ENCODE peak calls at places on chromosomes 16 and 17, in six cellular contexts. One of them, this sample, is unnamed.
A peak's percentile ranks its signal among the peaks of the same experiment; 100 is the strongest.

GRCh38 chr16:57084996-57085395 is 7.4 kb upstream of the CPNE2 start:
- DNase-seq in mammary epithelial cell: no peak
- DNase-seq in A549: no peak
- DNase-seq in astrocyte: no peak
- DNase-seq in GM23248: no peak
- DNase-seq in osteoblast: peak; percentile 15
- DNase-seq in this sample: no peak

GRCh38 chr16:48287239-48287638 is 39.9 kb upstream of the ABCC11 start:
- DNase-seq in mammary epithelial cell: peak; percentile 11
- DNase-seq in A549: no peak
- DNase-seq in astrocyte: no peak
- DNase-seq in GM23248: no peak
- DNase-seq in osteoblast: no peak
- DNase-seq in this sample: no peak

GRCh38 chr16:18950469-18951185 is 24.4 kb upstream of the SMG1 start:
- DNase-seq in mammary epithelial cell: no peak
- DNase-seq in A549: no peak
- DNase-seq in astrocyte: no peak
- DNase-seq in GM23248: no peak
- DNase-seq in osteoblast: no peak
- DNase-seq in this sample: no peak

GRCh38 chr16:28491080-28491969 is 549 bp downstream of the CLN3 start:
- DNase-seq in mammary epithelial cell: peak; percentile 61
- DNase-seq in A549: peak; percentile 43
- DNase-seq in astrocyte: peak; percentile 3
- DNase-seq in GM23248: peak; percentile 45
- DNase-seq in osteoblast: peak; percentile 80
- DNase-seq in this sample: no peak

GRCh38 chr17:76957600-76958464 is 89.6 kb downstream of the MGAT5B start:
- DNase-seq in mammary epithelial cell: no peak
- DNase-seq in A549: no peak
- DNase-seq in astrocyte: peak; percentile 20
- DNase-seq in GM23248: peak; percentile 68
- DNase-seq in osteoblast: peak; percentile 89
- DNase-seq in this sample: no peak

GRCh38 chr17:68431661-68432071 is 25.6 kb downstream of the WIPI1 start:
- DNase-seq in mammary epithelial cell: no peak
- DNase-seq in A549: peak; percentile 35
- DNase-seq in astrocyte: no peak
- DNase-seq in GM23248: peak; percentile 55
- DNase-seq in osteoblast: peak; percentile 79
- DNase-seq in this sample: no peak

GRCh38 chr17:9104370-9105041 is 83.2 kb downstream of the NTN1 start:
- DNase-seq in mammary epithelial cell: no peak
- DNase-seq in A549: no peak
- DNase-seq in astrocyte: no peak
- DNase-seq in GM23248: no peak
- DNase-seq in osteoblast: no peak
- DNase-seq in this sample: no peak

GRCh38 chr17:31908386-31908785 is 6.9 kb upstream of the UTP6 start:
- DNase-seq in mammary epithelial cell: no peak
- DNase-seq in A549: no peak
- DNase-seq in astrocyte: no peak
- DNase-seq in GM23248: no peak
- DNase-seq in osteoblast: no peak
- DNase-seq in this sample: no peak

GRCh38 chr16:8342276-8342675 is 248.0 kb downstream of the TMEM114 start:
- DNase-seq in mammary epithelial cell: no peak
- DNase-seq in A549: no peak
- DNase-seq in astrocyte: no peak
- DNase-seq in GM23248: no peak
- DNase-seq in osteoblast: no peak
- DNase-seq in this sample: no peak

GRCh38 chr17:57432507-57433277 is 176.4 kb downstream of the MSI2 start:
- DNase-seq in mammary epithelial cell: no peak
- DNase-seq in A549: no peak
- DNase-seq in astrocyte: no peak
- DNase-seq in GM23248: no peak
- DNase-seq in osteoblast: no peak
- DNase-seq in this sample: no peak

GRCh38 chr17:37261286-37261685 is 114.5 kb upstream of the C17orf78 start:
- DNase-seq in mammary epithelial cell: peak; percentile 43
- DNase-seq in A549: no peak
- DNase-seq in astrocyte: peak; percentile 74
- DNase-seq in GM23248: peak; percentile 11
- DNase-seq in osteoblast: peak; percentile 13
- DNase-seq in this sample: no peak

GRCh38 chr17:77210331-77210730 is 69.6 kb downstream of the SEC14L1 start:
- DNase-seq in mammary epithelial cell: no peak
- DNase-seq in A549: no peak
- DNase-seq in astrocyte: no peak
- DNase-seq in GM23248: no peak
- DNase-seq in osteoblast: peak; percentile 17
- DNase-seq in this sample: no peak

GRCh38 chr17:9932481-9932880 is 27.4 kb upstream of the RCVRN start:
- DNase-seq in mammary epithelial cell: no peak
- DNase-seq in A549: no peak
- DNase-seq in astrocyte: no peak
- DNase-seq in GM23248: peak; percentile 40
- DNase-seq in osteoblast: no peak
- DNase-seq in this sample: no peak

GRCh38 chr17:40809721-40810421 is 10.1 kb upstream of the KRT28 start:
- DNase-seq in mammary epithelial cell: no peak
- DNase-seq in A549: no peak
- DNase-seq in astrocyte: peak; percentile 66
- DNase-seq in GM23248: peak; percentile 14
- DNase-seq in osteoblast: no peak
- DNase-seq in this sample: no peak

GRCh38 chr17:28282596-28282995 is 36.4 kb upstream of the TMEM97 start:
- DNase-seq in mammary epithelial cell: peak; percentile 91
- DNase-seq in A549: no peak
- DNase-seq in astrocyte: peak; percentile 87
- DNase-seq in GM23248: peak; percentile 90
- DNase-seq in osteoblast: no peak
- DNase-seq in this sample: peak; percentile 46

GRCh38 chr17:48995871-48996695 is 1.1 kb upstream of the IGF2BP1 start:
- DNase-seq in mammary epithelial cell: no peak
- DNase-seq in A549: peak; percentile 95
- DNase-seq in astrocyte: no peak
- DNase-seq in GM23248: peak; percentile 47
- DNase-seq in osteoblast: peak; percentile 73
- DNase-seq in this sample: no peak

GRCh38 chr17:70654706-70655105 is 485.4 kb downstream of the KCNJ2 start:
- DNase-seq in mammary epithelial cell: no peak
- DNase-seq in A549: no peak
- DNase-seq in astrocyte: no peak
- DNase-seq in GM23248: no peak
- DNase-seq in osteoblast: no peak
- DNase-seq in this sample: no peak

GRCh38 chr16:79601092-79601977 is 798 bp upstream of the MAF start:
- DNase-seq in mammary epithelial cell: no peak
- DNase-seq in A549: peak; percentile 19
- DNase-seq in astrocyte: peak; percentile 13
- DNase-seq in GM23248: peak; percentile 36
- DNase-seq in osteoblast: peak; percentile 87
- DNase-seq in this sample: no peak

GRCh38 chr16:73166394-73166971 is 118.6 kb upstream of the ZFHX3 start:
- DNase-seq in mammary epithelial cell: no peak
- DNase-seq in A549: no peak
- DNase-seq in astrocyte: no peak
- DNase-seq in GM23248: no peak
- DNase-seq in osteoblast: no peak
- DNase-seq in this sample: no peak

GRCh38 chr17:73371285-73371684 is 59.5 kb upstream of the CDC42EP4 start:
- DNase-seq in mammary epithelial cell: peak; percentile 71
- DNase-seq in A549: peak; percentile 44
- DNase-seq in astrocyte: peak; percentile 89
- DNase-seq in GM23248: peak; percentile 94
- DNase-seq in osteoblast: peak; percentile 98
- DNase-seq in this sample: no peak

GRCh38 chr17:68398731-68399637 is 58.3 kb downstream of the WIPI1 start:
- DNase-seq in mammary epithelial cell: peak; percentile 32
- DNase-seq in A549: peak; percentile 96
- DNase-seq in astrocyte: peak; percentile 47
- DNase-seq in GM23248: peak; percentile 89
- DNase-seq in osteoblast: peak; percentile 80
- DNase-seq in this sample: no peak

GRCh38 chr17:70563301-70563820 is 394.0 kb downstream of the KCNJ2 start:
- DNase-seq in mammary epithelial cell: no peak
- DNase-seq in A549: no peak
- DNase-seq in astrocyte: peak; percentile 23
- DNase-seq in GM23248: no peak
- DNase-seq in osteoblast: no peak
- DNase-seq in this sample: no peak

GRCh38 chr17:17832040-17832363 is 4.8 kb downstream of the SREBF1 start:
- DNase-seq in mammary epithelial cell: no peak
- DNase-seq in A549: no peak
- DNase-seq in astrocyte: no peak
- DNase-seq in GM23248: no peak
- DNase-seq in osteoblast: no peak
- DNase-seq in this sample: no peak
- H3K4me2 ChIP-seq in mammary epithelial cell: no peak overlapping the region
- H3K4me2 ChIP-seq in A549: peak overlapping the region; percentile 38
- H3K4me2 ChIP-seq in astrocyte: peak overlapping the region; percentile 15
- H3K4me2 ChIP-seq in GM23248: no peak overlapping the region
- H3K4me2 ChIP-seq in osteoblast: no peak overlapping the region
- H3K4me2 ChIP-seq in this sample: peak overlapping the region; percentile 2

DNA sequence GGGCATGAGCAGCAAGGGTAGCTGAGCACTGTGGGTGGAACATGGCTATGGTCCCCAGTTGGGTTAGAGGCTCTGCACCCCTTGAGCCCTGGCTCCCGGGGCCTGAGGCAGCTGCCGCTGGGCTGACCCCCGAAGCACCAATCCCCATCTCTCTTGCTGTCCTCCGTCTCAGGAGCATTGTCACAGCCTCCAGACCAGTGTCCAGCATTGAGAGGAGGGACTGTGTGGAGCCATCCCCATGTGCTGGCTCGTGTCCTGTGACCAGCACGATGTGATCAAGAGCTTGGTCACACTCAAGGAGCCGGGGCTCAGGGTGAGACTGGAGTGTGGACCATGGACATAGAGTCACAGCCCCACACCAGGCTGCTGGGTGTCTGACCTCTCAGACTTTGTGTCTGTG is 2.9 kb downstream of the SMTNL2 start:
- DNase-seq in mammary epithelial cell: no peak
- DNase-seq in A549: no peak
- DNase-seq in astrocyte: no peak
- DNase-seq in GM23248: no peak
- DNase-seq in osteoblast: peak; percentile 80
- DNase-seq in this sample: no peak
- H3K4me3 ChIP-seq in mammary epithelial cell: no peak overlapping the region
- H3K4me3 ChIP-seq in A549: no peak overlapping the region
- H3K4me3 ChIP-seq in astrocyte: no peak overlapping the region
- H3K4me3 ChIP-seq in GM23248: no peak overlapping the region
- H3K4me3 ChIP-seq in osteoblast: no peak overlapping the region
- H3K4me3 ChIP-seq in this sample: no peak overlapping the region

GRCh38 chr17:39736319-39737165 is 1.2 kb upstream of the GRB7 start:
- DNase-seq in mammary epithelial cell: peak; percentile 17
- DNase-seq in A549: peak; percentile 69
- DNase-seq in astrocyte: no peak
- DNase-seq in GM23248: no peak
- DNase-seq in osteoblast: peak; percentile 76
- DNase-seq in this sample: no peak

GRCh38 chr17:39735882-39736281 is 1.9 kb upstream of the GRB7 start:
- DNase-seq in mammary epithelial cell: no peak
- DNase-seq in A549: no peak
- DNase-seq in astrocyte: no peak
- DNase-seq in GM23248: no peak
- DNase-seq in osteoblast: peak; percentile 34
- DNase-seq in this sample: no peak

GRCh38 chr17:39738568-39738901 is 797 bp downstream of the GRB7 start:
- DNase-seq in mammary epithelial cell: peak; percentile 82
- DNase-seq in A549: peak; percentile 92
- DNase-seq in astrocyte: no peak
- DNase-seq in GM23248: no peak
- DNase-seq in osteoblast: no peak
- DNase-seq in this sample: no peak

GRCh38 chr17:39737761-39738567 is at the start of gene GRB7:
- DNase-seq in mammary epithelial cell: peak; percentile 71
- DNase-seq in A549: peak; percentile 98
- DNase-seq in astrocyte: no peak
- DNase-seq in GM23248: no peak
- DNase-seq in osteoblast: peak; percentile 90
- DNase-seq in this sample: no peak

GRCh38 chr17:39737331-39737760 is 392 bp upstream of the GRB7 start:
- DNase-seq in mammary epithelial cell: no peak
- DNase-seq in A549: no peak
- DNase-seq in astrocyte: no peak
- DNase-seq in GM23248: no peak
- DNase-seq in osteoblast: peak; percentile 35
- DNase-seq in this sample: no peak
- H3K4me2 ChIP-seq in mammary epithelial cell: peak overlapping the region; percentile 99
- H3K4me2 ChIP-seq in A549: peak overlapping the region; percentile 99
- H3K4me2 ChIP-seq in astrocyte: no peak overlapping the region
- H3K4me2 ChIP-seq in GM23248: no peak overlapping the region
- H3K4me2 ChIP-seq in osteoblast: no peak overlapping the region
- H3K4me2 ChIP-seq in this sample: peak overlapping the region; percentile 93

GRCh38 chr16:88471575-88471974 is 18.5 kb downstream of the ZFPM1 start:
- DNase-seq in mammary epithelial cell: peak; percentile 12
- DNase-seq in A549: no peak
- DNase-seq in astrocyte: no peak
- DNase-seq in GM23248: no peak
- DNase-seq in osteoblast: peak; percentile 91
- DNase-seq in this sample: no peak

GRCh38 chr16:88473666-88474534 is 20.8 kb downstream of the ZFPM1 start:
- DNase-seq in mammary epithelial cell: no peak
- DNase-seq in A549: no peak
- DNase-seq in astrocyte: peak; percentile 39
- DNase-seq in GM23248: no peak
- DNase-seq in osteoblast: no peak
- DNase-seq in this sample: no peak

GRCh38 chr16:88471115-88471514 is 18.0 kb downstream of the ZFPM1 start:
- DNase-seq in mammary epithelial cell: no peak
- DNase-seq in A549: no peak
- DNase-seq in astrocyte: no peak
- DNase-seq in GM23248: no peak
- DNase-seq in osteoblast: no peak
- DNase-seq in this sample: no peak

GRCh38 chr16:88472042-88472441 is 19.0 kb downstream of the ZFPM1 start:
- DNase-seq in mammary epithelial cell: no peak
- DNase-seq in A549: no peak
- DNase-seq in astrocyte: no peak
- DNase-seq in GM23248: no peak
- DNase-seq in osteoblast: no peak
- DNase-seq in this sample: no peak

DNA sequence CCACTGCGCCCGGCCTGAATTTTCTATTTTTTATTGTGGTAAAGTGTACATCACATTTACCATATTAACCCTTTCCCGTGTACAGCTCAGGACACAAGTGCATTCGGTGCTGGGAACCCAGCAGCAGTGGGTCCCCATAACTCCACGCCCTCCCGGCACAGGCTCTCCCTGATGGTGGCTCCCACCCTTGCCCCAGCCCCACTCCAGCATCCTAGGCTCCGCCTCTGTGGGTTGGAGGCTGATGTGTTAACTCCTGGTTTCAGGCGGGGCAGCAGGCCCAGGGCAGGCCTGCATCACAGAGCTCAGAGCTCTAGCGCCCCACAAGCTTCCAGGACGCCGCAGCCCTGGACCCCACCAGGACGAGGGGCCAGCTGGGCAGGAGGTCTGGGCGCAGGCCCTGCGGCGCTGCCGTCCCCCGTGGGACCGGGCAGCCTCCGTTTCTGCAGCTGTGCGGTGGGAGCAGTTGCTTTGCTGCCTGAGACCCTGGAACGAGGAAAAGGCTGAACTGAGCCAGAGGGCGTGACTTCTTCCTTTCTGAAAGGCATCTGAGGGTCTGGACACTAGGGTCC is 19.6 kb downstream of the ZFPM1 start:
- DNase-seq in mammary epithelial cell: no peak
- DNase-seq in A549: no peak
- DNase-seq in astrocyte: no peak
- DNase-seq in GM23248: no peak
- DNase-seq in osteoblast: no peak
- DNase-seq in this sample: no peak
- H3K4me3 ChIP-seq in mammary epithelial cell: no peak overlapping the region
- H3K4me3 ChIP-seq in A549: no peak overlapping the region
- H3K4me3 ChIP-seq in astrocyte: no peak overlapping the region
- H3K4me3 ChIP-seq in GM23248: no peak overlapping the region
- H3K4me3 ChIP-seq in osteoblast: no peak overlapping the region
- H3K4me3 ChIP-seq in this sample: no peak overlapping the region

This sample was measured in keratinocyte.